ENCODE peak calls at places on chromosomes 11 and 22, in eight cellular contexts. B is body of pancreas, J is AG04450, F is cardiac muscle cell, Q is tibial artery, K is sigmoid colon, D is heart right ventricle, N is PC-3. H is an unnamed sample.

GRCh38 chr11:60970369-60970774 is 1.1 kb upstream of the CD6 start:
- DNase-seq in F (peak; percentile 56), J (no peak), B (peak; percentile 58), K (no peak), N (peak; percentile 75), Q (no peak), D (peak; percentile 50), H (peak; percentile 68)

GRCh38 chr22:35021166-35021565 is 44.8 kb upstream of the ISX start:
- DNase-seq in D (no peak), B (no peak), Q (peak; percentile 41), F (no peak), N (peak; percentile 6), K (no peak), J (no peak), H (no peak)

GRCh38 chr11:8267831-8268529 is 4.3 kb upstream of the LMO1 start:
- DNase-seq in N (no peak), F (peak; percentile 35), J (no peak), Q (peak; percentile 53), K (peak; percentile 44), D (no peak), B (peak; percentile 21), H (peak; percentile 38)

GRCh38 chr11:23112987-23113886 is 253.0 kb upstream of the CCDC179 start:
- DNase-seq in D (no peak), Q (no peak), N (peak; percentile 85), F (peak; percentile 60), B (peak; percentile 86), K (no peak), J (no peak), H (peak; percentile 29)

GRCh38 chr22:37892566-37893338 is 13.3 kb upstream of the MICALL1 start:
- DNase-seq in J (no peak), K (peak; percentile 83), N (no peak), B (peak; percentile 79), D (peak; percentile 66), Q (peak; percentile 81), F (no peak), H (no peak)

GRCh38 chr11:2825886-2826678 is 59.5 kb downstream of the CDKN1C start:
- DNase-seq in N (peak; percentile 88), Q (peak; percentile 93), B (peak; percentile 76), K (peak; percentile 96), D (peak; percentile 65), F (no peak), J (peak; percentile 91), H (peak; percentile 46)

GRCh38 chr11:67409261-67409666 is 5.4 kb downstream of the TBC1D10C start:
- DNase-seq in N (no peak), Q (no peak), B (no peak), F (no peak), J (no peak), D (no peak), K (no peak), H (peak; percentile 4)

GRCh38 chr22:29291215-29291614 is 15.2 kb upstream of the GAS2L1 start:
- DNase-seq in Q (no peak), J (no peak), D (no peak), F (no peak), B (no peak), K (no peak), N (no peak), H (no peak)

GRCh38 chr11:77179048-77179447 is 51.0 kb downstream of the MYO7A start:
- DNase-seq in D (no peak), F (no peak), B (no peak), N (no peak), K (no peak), J (no peak), Q (no peak), H (peak; percentile 44)

GRCh38 chr11:87173185-87174039 is 135.7 kb downstream of the TMEM135 start:
- DNase-seq in N (peak; percentile 87), K (no peak), D (no peak), B (no peak), F (no peak), Q (no peak), J (peak; percentile 23), H (no peak)

GRCh38 chr11:109644158-109644557 is 222.2 kb downstream of the C11orf87 start:
- DNase-seq in K (no peak), D (peak; percentile 67), N (peak; percentile 12), B (peak; percentile 13), F (peak; percentile 83), J (no peak), Q (no peak), H (peak; percentile 11)

GRCh38 chr22:34781676-34782075 is 284.3 kb upstream of the ISX start:
- DNase-seq in B (no peak), K (no peak), N (no peak), J (no peak), Q (no peak), F (no peak), D (no peak), H (no peak)

GRCh38 chr22:22452211-22452610 is 56.3 kb downstream of the ZNF280B start:
- DNase-seq in F (no peak), N (no peak), K (no peak), J (no peak), D (no peak), B (no peak), Q (no peak), H (no peak)

GRCh38 chr11:279966-280761 is 2.0 kb downstream of the NLRP6 start:
- DNase-seq in Q (peak; percentile 65), F (peak; percentile 64), K (peak; percentile 63), B (peak; percentile 80), D (peak; percentile 5), J (no peak), N (no peak), H (peak; percentile 20)

GRCh38 chr11:10488581-10489443 is 33.7 kb downstream of the AMPD3 start:
- DNase-seq in J (no peak), D (no peak), K (peak; percentile 57), B (no peak), F (no peak), N (no peak), Q (peak; percentile 60), H (no peak)

GRCh38 chr11:133123371-133123770 is 408.9 kb downstream of the OPCML start:
- DNase-seq in D (no peak), K (no peak), N (no peak), J (no peak), Q (no peak), B (no peak), F (no peak), H (peak; percentile 75)

GRCh38 chr11:124879999-124880611 is 14.9 kb downstream of the ROBO3 start:
- DNase-seq in F (no peak), Q (peak; percentile 63), B (no peak), N (no peak), D (no peak), J (no peak), K (peak; percentile 50), H (no peak)

GRCh38 chr11:70000228-70000627 is 77.9 kb upstream of the ANO1 start:
- DNase-seq in J (no peak), K (no peak), F (no peak), Q (no peak), B (no peak), N (no peak), D (no peak), H (no peak)

GRCh38 chr11:70007796-70008195 is 70.3 kb upstream of the ANO1 start:
- DNase-seq in Q (no peak), F (no peak), K (no peak), N (no peak), D (no peak), B (no peak), J (no peak), H (no peak)

GRCh38 chr11:70002433-70002832 is 75.7 kb upstream of the ANO1 start:
- DNase-seq in Q (no peak), D (no peak), B (no peak), J (no peak), K (no peak), F (no peak), N (no peak), H (no peak)

GRCh38 chr11:69999721-70000120 is 78.4 kb upstream of the ANO1 start:
- DNase-seq in Q (no peak), J (no peak), B (no peak), N (no peak), F (no peak), K (no peak), D (peak; percentile 29), H (no peak)

GRCh38 chr11:70005107-70005818 is 72.9 kb upstream of the ANO1 start:
- DNase-seq in D (no peak), J (peak; percentile 89), N (peak; percentile 78), Q (no peak), F (no peak), K (no peak), B (no peak), H (no peak)
- H3K27ac ChIP-seq in D (no peak overlapping the region), J (peak overlapping the region; percentile 91), N (peak overlapping the region; percentile 34), Q (peak overlapping the region; percentile 47), F (no peak overlapping the region), K (no peak overlapping the region), B (no peak overlapping the region), H (no peak overlapping the region)

DNA sequence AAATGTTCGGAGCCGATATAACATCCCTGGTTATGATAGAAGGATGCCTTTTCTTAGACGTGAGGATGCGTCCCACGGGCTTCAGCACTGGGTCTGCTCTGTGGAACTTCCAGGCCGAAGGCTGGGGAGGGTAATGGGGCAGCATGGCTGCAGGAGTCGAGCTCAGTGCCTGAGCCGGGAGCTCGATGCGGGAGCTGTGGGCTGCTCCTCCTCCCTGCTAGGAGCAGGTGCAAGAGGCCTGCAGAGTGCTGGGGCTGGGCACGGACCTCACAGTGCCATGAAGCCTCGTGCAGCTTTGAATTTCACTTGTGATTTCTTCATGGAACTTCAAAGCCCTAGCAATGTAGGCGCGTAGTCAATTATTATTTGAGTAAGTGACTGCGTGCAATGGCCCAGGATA is 6.0 kb downstream of the TUBA8 start:
- DNase-seq in Q (no peak), D (no peak), J (no peak), N (no peak), K (no peak), B (no peak), F (no peak), H (no peak)
- H3K9me3 ChIP-seq in Q (no peaks in the 10 kb centered on the region), D (no peaks in the 10 kb centered on the region), J (no peaks in the 10 kb centered on the region), N (no peaks in the 10 kb centered on the region), K (no peaks in the 10 kb centered on the region), B (no peaks in the 10 kb centered on the region), F (no peaks in the 10 kb centered on the region), H (no peaks in the 10 kb centered on the region)

DNA sequence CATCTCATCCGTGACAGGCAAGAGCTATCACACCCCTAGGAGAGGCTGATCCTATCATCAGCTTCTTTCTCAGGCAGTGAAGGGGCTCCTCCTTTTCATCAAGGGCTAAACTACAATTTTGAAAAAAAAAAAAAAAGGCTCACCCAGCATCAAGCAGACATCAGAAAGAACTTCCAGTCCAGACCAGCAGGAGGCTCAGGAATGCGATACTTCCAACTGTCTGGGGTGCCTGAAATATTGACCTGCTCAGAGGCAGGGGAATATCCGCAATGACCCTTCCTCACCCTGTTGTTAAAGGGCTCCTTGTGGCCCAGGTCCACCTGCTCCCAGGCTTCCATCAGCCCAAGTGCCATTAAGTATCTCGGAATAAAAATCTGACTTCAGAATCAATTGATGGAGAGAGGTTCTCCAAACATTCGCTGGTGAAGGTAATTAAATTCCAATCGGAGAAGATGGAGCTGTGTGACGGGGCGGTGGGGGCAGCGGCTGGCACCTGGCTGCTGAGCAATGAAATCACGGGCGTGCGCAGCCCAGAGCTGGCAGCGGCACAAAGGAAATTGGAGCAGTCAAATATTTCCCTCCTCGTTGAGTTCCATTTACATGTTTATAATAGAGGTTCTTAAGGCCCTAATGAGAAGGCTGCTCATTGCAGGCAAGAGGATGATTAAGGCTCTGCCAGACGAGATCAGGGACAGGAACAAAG is 68.9 kb upstream of the THY1 start:
- DNase-seq in N (peak; percentile 36), D (no peak), F (no peak), Q (no peak), K (no peak), J (no peak), B (no peak), H (no peak)
- TF ChIP-seq CTCF in N (peak; percentile 67), D (no peak), F (peak; percentile 54), Q (no peak), K (no peak), J (peak; percentile 50), B (no peak), H (peak; percentile 50)

GRCh38 chr11:44335052-44335894 is 25.3 kb upstream of the ALX4 start:
- DNase-seq in J (no peak), D (no peak), F (no peak), N (no peak), Q (no peak), K (no peak), B (no peak), H (no peak)
- H3K27ac ChIP-seq in J (no peak overlapping the region), D (no peak overlapping the region), F (no peak overlapping the region), N (no peak overlapping the region), Q (no peak overlapping the region), K (no peak overlapping the region), B (no peak overlapping the region), H (no peak overlapping the region)